ENCODE peak calls at places on chromosomes 6 and 20, in four cellular contexts. Z is cardiac muscle cell, K is PC-9, H is BJ. R is an unnamed sample.

GRCh38 chr6:122007366-122007765 is 392.1 kb upstream of the HSF2 start:
- DNase-seq in Z (peak; percentile 23), K (no peak), H (no peak), R (no peak)

GRCh38 chr6:11851405-11851804 is 72.8 kb upstream of the ADTRP start:
- DNase-seq in Z (no peak), K (peak; percentile 93), H (peak; percentile 81), R (no peak)

GRCh38 chr20:22794200-22794599 is 209.8 kb upstream of the FOXA2 start:
- DNase-seq in Z (no peak), K (peak; percentile 86), H (no peak), R (no peak)

GRCh38 chr20:31869942-31870702 is at the start of the genes DUSP15 and TTLL9:
- DNase-seq in Z (peak; percentile 68), K (no peak), H (no peak), R (no peak)

GRCh38 chr20:53668981-53669380 is 75.3 kb upstream of the ZNF217 start:
- DNase-seq in Z (no peak), K (no peak), H (no peak), R (no peak)

GRCh38 chr6:4371207-4371921 is 236.0 kb upstream of the ECI2 start:
- DNase-seq in Z (peak; percentile 84), K (no peak), H (peak; percentile 42), R (no peak)

GRCh38 chr6:74991573-74992332 is 214.1 kb downstream of the COL12A1 start:
- DNase-seq in Z (no peak), K (peak; percentile 41), H (no peak), R (no peak)

GRCh38 chr20:19712737-19713260 is 45.3 kb upstream of the RIN2 start:
- DNase-seq in Z (no peak), K (no peak), H (no peak), R (no peak)

GRCh38 chr6:52929321-52930164 is 20.0 kb upstream of the GSTA3 start:
- DNase-seq in Z (no peak), K (peak; percentile 77), H (peak; percentile 45), R (peak; percentile 56)

GRCh38 chr6:149860513-149860833 is 3.7 kb downstream of the LRP11 start:
- DNase-seq in Z (no peak), K (no peak), H (no peak), R (no peak)

DNA sequence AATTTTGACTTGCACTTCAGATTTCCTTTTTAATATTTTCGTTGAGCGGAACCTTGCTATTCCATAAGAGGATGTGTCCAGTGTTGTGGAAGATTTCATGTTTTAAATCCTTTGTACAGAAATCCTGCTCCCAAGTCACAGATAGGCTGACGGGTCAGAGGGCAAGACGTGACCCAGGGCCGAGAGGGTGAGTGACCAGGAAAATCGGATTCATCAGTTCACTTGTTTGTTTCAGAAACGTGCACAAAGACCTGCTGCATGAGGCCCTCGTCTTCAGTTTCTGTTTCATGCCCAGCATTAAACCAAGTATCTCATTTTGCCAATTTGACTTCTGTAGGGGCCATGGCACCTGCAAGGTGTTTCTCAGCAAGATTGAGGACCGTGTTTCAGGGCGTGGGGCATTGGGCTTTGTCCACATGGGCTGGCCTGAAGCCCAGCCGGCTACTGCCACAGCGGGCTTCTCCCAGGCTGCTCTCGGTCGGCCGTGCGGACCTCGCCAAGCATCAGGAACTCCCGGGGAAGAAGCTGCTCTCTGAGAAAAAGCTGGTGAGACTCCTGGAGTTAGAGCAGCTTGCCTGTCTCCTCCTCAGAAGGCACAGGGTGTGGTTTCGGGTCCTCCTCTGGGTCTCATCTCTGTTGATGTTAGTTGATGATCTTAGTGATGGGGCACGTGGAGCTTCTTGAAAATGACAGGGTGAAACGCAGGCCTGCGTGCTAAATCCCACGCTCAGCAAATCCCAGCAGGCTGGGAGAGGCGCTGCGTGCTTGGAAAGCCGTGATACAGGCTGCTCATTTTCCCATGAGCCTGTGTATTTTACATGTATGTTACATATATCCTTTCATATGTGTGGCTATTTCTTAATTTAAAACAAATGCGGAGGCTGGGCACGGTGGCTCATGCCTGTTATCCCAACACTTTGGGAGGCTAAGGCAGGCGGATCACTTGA is 10.5 kb downstream of the MTG2 start:
- DNase-seq in Z (no peak), K (no peak), H (no peak), R (peak; percentile 60)
- H3K36me3 ChIP-seq in Z (peaks cover 7% of the 10 kb centered on the region), K (peaks cover 23% of the 10 kb centered on the region), H (peaks cover 12% of the 10 kb centered on the region), R (peaks cover 10% of the 10 kb centered on the region)

DNA sequence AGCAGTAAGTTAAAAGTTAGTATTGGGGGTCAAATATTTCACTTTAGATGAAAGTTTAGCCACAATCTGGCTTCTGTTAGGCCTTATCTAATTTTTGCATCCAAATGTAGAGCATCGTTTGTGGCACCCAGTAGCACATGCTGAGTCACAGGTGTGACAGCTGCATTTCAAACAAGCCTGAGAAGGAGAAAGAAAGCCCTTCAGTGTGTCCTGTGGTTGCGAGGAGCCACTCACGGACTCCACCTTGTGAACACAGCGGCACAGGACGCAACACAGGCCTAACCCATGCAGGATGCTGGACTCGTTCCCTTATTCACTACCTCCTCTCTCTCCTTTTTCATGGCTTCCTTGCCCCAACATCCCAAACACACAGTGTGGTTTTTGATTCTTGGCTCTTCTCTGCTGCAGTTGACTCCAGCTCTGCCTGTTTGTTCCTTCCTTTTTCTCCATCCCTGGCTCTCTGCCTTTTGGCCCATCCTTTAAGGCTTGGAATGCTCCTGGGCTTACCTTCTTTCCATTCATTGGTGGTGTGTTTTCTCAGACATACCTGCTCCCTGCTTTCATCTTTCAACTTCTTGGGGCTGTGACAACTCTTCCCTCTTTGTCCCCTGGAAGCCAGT is 124.2 kb downstream of the SLC16A10 start:
- DNase-seq in Z (no peak), K (no peak), H (no peak), R (no peak)
- TF ChIP-seq CTCF in Z (no peak), K (no peak), H (no peak), R (no peak)

GRCh38 chr6:45679631-45680030 is 301.9 kb upstream of the SUPT3H start:
- DNase-seq in Z (no peak), K (no peak), H (no peak), R (no peak)

GRCh38 chr6:45677381-45677992 is 299.8 kb upstream of the SUPT3H start:
- DNase-seq in Z (no peak), K (no peak), H (no peak), R (no peak)

GRCh38 chr6:45679163-45679562 is 301.4 kb upstream of the SUPT3H start:
- DNase-seq in Z (no peak), K (no peak), H (no peak), R (no peak)

GRCh38 chr6:45676376-45676775 is 298.6 kb upstream of the SUPT3H start:
- DNase-seq in Z (no peak), K (no peak), H (no peak), R (no peak)

DNA sequence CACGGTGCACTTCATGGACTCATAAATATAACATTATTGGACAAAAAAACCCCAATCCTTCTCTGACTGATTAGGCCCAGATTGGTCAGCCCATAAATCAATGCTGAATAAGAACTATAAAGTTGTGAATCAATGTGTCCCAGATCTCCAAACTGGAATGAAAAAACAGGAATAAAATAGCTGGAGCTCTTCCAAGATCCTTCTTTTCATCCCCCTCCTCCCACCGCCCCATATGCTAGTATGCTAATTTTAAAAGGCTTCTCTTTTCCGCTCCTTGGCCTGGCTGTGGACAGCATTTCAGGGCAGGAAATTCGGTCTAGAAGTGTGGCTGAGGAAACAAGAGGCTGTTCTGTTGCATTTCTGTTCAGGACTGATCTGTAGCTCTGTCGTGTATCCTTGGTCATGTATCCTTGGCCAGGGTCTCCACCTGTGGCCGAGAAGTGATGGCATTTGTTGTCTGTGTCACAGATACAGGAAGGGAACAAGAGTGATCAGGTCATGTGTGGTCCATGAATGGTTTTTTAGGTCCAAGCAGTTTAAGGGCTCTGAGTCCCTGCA is 300.4 kb upstream of the SUPT3H start:
- DNase-seq in Z (no peak), K (no peak), H (no peak), R (no peak)
- H3K4me3 ChIP-seq in Z (no peak overlapping the region), K (no peak overlapping the region), H (no peak overlapping the region), R (no peak overlapping the region)

GRCh38 chr20:17630151-17630805 is 51.8 kb downstream of the RRBP1 start:
- DNase-seq in Z (no peak), K (no peak), H (no peak), R (peak; percentile 32)
- H3K36me3 ChIP-seq in Z (peaks cover 14% of the 10 kb centered on the region), K (peaks cover 4% of the 10 kb centered on the region), H (peaks cover 85% of the 10 kb centered on the region), R (peaks cover 92% of the 10 kb centered on the region)

GRCh38 chr6:54262499-54262898 is 45.7 kb upstream of the TINAG start:
- DNase-seq in Z (no peak), K (no peak), H (no peak), R (no peak)

GRCh38 chr6:54266400-54266923 is 41.8 kb upstream of the TINAG start:
- DNase-seq in Z (no peak), K (no peak), H (no peak), R (no peak)

GRCh38 chr6:54262956-54263355 is 45.3 kb upstream of the TINAG start:
- DNase-seq in Z (no peak), K (no peak), H (no peak), R (no peak)

GRCh38 chr6:54264581-54265272 is 43.5 kb upstream of the TINAG start:
- DNase-seq in Z (no peak), K (no peak), H (no peak), R (no peak)

DNA sequence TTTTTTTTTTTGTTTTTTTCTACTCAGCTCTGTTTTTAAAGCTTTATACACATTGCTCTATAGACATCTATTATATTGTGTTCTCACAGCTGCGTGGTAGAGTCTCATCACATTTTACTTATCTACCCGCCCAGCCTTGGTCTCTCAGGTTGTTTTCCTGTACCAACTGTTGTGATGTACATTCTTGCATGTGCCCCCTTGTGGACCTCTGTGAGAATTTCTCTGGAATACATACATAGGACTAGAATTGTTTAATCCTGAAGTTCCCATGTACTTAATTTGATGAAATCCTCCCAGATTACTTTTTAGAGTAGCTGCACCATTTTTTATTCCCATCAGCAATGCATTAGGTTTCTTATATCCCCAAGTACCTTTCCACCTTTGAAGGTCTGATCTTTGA is 40.4 kb upstream of the TINAG start:
- DNase-seq in Z (peak; percentile 73), K (no peak), H (no peak), R (no peak)
- TF ChIP-seq CTCF in Z (peak; percentile 67), K (peak; percentile 65), H (peak; percentile 52), R (peak; percentile 52)

GRCh38 chr20:38445901-38446425 is 10.8 kb upstream of the SNHG17 start:
- DNase-seq in Z (no peak), K (no peak), H (no peak), R (no peak)
- H3K4me3 ChIP-seq in Z (peak overlapping the region; percentile 93), K (peak overlapping the region; percentile 89), H (peak overlapping the region; percentile 79), R (no peak overlapping the region)

DNA sequence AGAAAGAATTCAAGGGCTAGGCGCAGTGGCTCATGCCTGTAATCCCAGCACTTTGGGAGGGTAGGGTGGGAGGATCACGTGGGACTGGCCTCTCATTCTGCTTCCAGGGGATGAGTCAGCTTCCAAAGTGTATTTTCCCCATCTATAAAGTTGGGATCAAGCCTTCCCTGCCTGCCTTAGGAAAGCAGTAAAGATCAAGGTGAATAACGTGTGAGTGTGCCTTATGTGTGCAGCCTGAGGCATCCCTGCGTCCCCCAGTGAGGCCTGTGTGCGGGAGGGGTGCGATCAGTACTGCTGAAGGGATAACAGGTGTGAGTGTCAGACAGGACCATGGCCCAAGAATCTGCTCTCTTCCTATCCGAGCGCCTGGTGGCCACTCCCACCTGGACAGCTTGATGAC is 26.8 kb downstream of the TMEM181 start:
- DNase-seq in Z (no peak), K (no peak), H (no peak), R (no peak)
- H3K36me3 ChIP-seq in Z (peaks cover 42% of the 10 kb centered on the region), K (peaks cover 25% of the 10 kb centered on the region), H (peaks cover 27% of the 10 kb centered on the region), R (peaks cover 3% of the 10 kb centered on the region)

GRCh38 chr6:106556368-106556960 is 72.8 kb downstream of the RTN4IP1 start:
- DNase-seq in Z (no peak), K (peak; percentile 49), H (no peak), R (no peak)
- TF ChIP-seq CTCF in Z (peak; percentile 43), K (peak; percentile 57), H (peak; percentile 47), R (peak; percentile 43)

R was measured in right lobe of liver.